ENCODE peak calls at places on chromosomes 1 and 21, in seven cellular contexts. E is H9; Z is NCI-H446; X is NCI-H1105; L is naive thymus-derived CD4-positive, alpha-beta T cell; B is SW 1271; S is activated naive CD8-positive, alpha-beta T cell treated with anti-CD3 and anti-CD28 coated beads, Interleukin-2, amount 50 U/mL, for 24 hours. U is an unnamed sample.

GRCh38 chr1:208652300-208653160 is 408.3 kb upstream of the PLXNA2 start:
- DNase-seq in B (peak), S (peak), Z (peak), X (peak), L (peak), E (peak), U (peak)

GRCh38 chr21:45551316-45551715 is 9.1 kb upstream of the SLC19A1 start:
- DNase-seq in E (no peak), B (peak), L (no peak), X (no peak), Z (no peak), S (peak), U (peak)

GRCh38 chr1:210754931-210755670 is 378.8 kb downstream of the KCNH1 start:
- DNase-seq in Z (peak), L (no peak), S (no peak), E (no peak), X (peak), B (no peak), U (no peak)

GRCh38 chr1:244064621-244065020 is 13.5 kb downstream of the ZBTB18 start:
- DNase-seq in Z (no peak), L (no peak), B (no peak), E (no peak), S (no peak), X (no peak), U (no peak)

GRCh38 chr1:119209943-119210342 is 69.5 kb upstream of the WARS2 start:
- DNase-seq in L (no peak), E (no peak), B (no peak), Z (no peak), X (no peak), S (no peak), U (no peak)

GRCh38 chr1:64049900-64050540 is 153.4 kb upstream of the UBE2U start:
- DNase-seq in B (no peak), X (no peak), Z (no peak), S (no peak), E (no peak), L (no peak), U (no peak)

GRCh38 chr1:90371106-90371813 is 345.8 kb downstream of the BARHL2 start:
- DNase-seq in L (no peak), S (no peak), B (no peak), X (no peak), Z (no peak), E (no peak), U (no peak)

GRCh38 chr1:231338270-231339128 is at the start of gene SPRTN:
- DNase-seq in B (no peak), E (no peak), L (no peak), Z (no peak), S (no peak), X (no peak), U (no peak)

GRCh38 chr1:26035959-26036755 is 9.8 kb downstream of the SLC30A2 start:
- DNase-seq in S (peak), B (peak), X (peak), L (peak), E (peak), Z (peak), U (peak)

GRCh38 chr1:229117664-229118300 is 153.1 kb upstream of the RAB4A start:
- DNase-seq in E (no peak), B (no peak), Z (peak), X (peak), L (no peak), S (no peak), U (peak)

GRCh38 chr1:10494754-10495474 is 20.2 kb downstream of the PEX14 start:
- DNase-seq in L (peak), Z (peak), S (peak), B (peak), E (peak), X (peak), U (peak)

GRCh38 chr1:227234998-227235405 is 83.3 kb downstream of the CDC42BPA start:
- DNase-seq in L (no peak), B (peak), E (peak), Z (peak), X (no peak), S (no peak), U (peak)

GRCh38 chr21:38321568-38321967 is 64.8 kb downstream of the KCNJ15 start:
- DNase-seq in L (no peak), X (no peak), B (no peak), Z (no peak), S (no peak), E (no peak), U (no peak)